ENCODE peak calls at places on chromosomes 7 and 10, in five cellular contexts. Z is GM20000, L is mucosa of descending colon, G is fibroblast of mammary gland, Y is esophagus squamous epithelium. X is an unnamed sample.

GRCh38 chr7:100509213-100509612 is 25.5 kb downstream of the NYAP1 start:
- DNase-seq in L (no peak), G (peak), Z (no peak), Y (no peak), X (no peak)

GRCh38 chr10:26944261-26944882 is 83.6 kb upstream of the ABI1 start:
- DNase-seq in Y (no peak), Z (no peak), L (no peak), G (no peak), X (no peak)

GRCh38 chr7:158395780-158396214 is 191.8 kb downstream of the PTPRN2 start:
- DNase-seq in Z (no peak), Y (no peak), L (peak), G (no peak), X (no peak)

GRCh38 chr7:47609803-47610452 is 28.0 kb upstream of the TNS3 start:
- DNase-seq in Y (no peak), Z (no peak), G (peak), L (no peak), X (no peak)

GRCh38 chr10:22006379-22006884 is 2.9 kb upstream of the DNAJC1 start:
- DNase-seq in Y (no peak), L (no peak), G (no peak), Z (no peak), X (no peak)

GRCh38 chr7:115649429-115649828 is 381.1 kb downstream of the TFEC start:
- DNase-seq in Z (no peak), G (no peak), Y (no peak), L (no peak), X (no peak)

GRCh38 chr10:123886292-123886691 is 5.3 kb downstream of the CPXM2 start:
- DNase-seq in Z (no peak), L (no peak), Y (no peak), G (no peak), X (peak)

GRCh38 chr7:35019801-35020200 is 17.5 kb downstream of the DPY19L1 start:
- DNase-seq in Y (no peak), L (no peak), Z (no peak), G (no peak), X (no peak)

GRCh38 chr7:12028508-12028907 is 182.6 kb upstream of the TMEM106B start:
- DNase-seq in Z (no peak), L (no peak), G (no peak), Y (no peak), X (no peak)

GRCh38 chr7:69256634-69257081 is 341.6 kb upstream of the AUTS2 start:
- DNase-seq in G (no peak), Y (no peak), Z (no peak), L (peak), X (no peak)

GRCh38 chr10:51257511-51258248 is 183.4 kb downstream of the PRKG1 start:
- DNase-seq in G (peak), L (no peak), Y (no peak), Z (no peak), X (no peak)

GRCh38 chr7:404782-405488 is 114.7 kb downstream of the PDGFA start:
- DNase-seq in Z (no peak), G (no peak), L (no peak), Y (no peak), X (peak)

GRCh38 chr10:7610651-7611389 is 55.9 kb downstream of the ITIH5 start:
- DNase-seq in G (peak), L (no peak), Z (no peak), Y (no peak), X (no peak)

GRCh38 chr7:105794741-105795729 is 81.4 kb downstream of the ATXN7L1 start:
- DNase-seq in L (no peak), Z (no peak), G (peak), Y (no peak), X (no peak)

GRCh38 chr10:69864321-69864720 is 62.6 kb downstream of the COL13A1 start:
- DNase-seq in L (no peak), G (peak), Y (no peak), Z (no peak), X (no peak)

GRCh38 chr10:131221632-131222277 is 89.8 kb downstream of the TCERG1L start:
- DNase-seq in Z (no peak), L (no peak), G (no peak), Y (no peak), X (no peak)

GRCh38 chr7:30678805-30679204 is 3.5 kb downstream of the CRHR2 start:
- DNase-seq in Y (no peak), Z (no peak), G (no peak), L (no peak), X (no peak)

GRCh38 chr7:73539709-73540108 is 17.6 kb upstream of the BAZ1B start:
- DNase-seq in Z (no peak), G (no peak), Y (no peak), L (no peak), X (no peak)

GRCh38 chr10:69795242-69795934 is 6.3 kb upstream of the COL13A1 start:
- DNase-seq in Y (no peak), Z (no peak), G (no peak), L (no peak), X (no peak)

GRCh38 chr10:86067436-86068050 is 299.1 kb downstream of the GRID1 start:
- DNase-seq in G (no peak), L (no peak), Y (no peak), Z (no peak), X (no peak)

GRCh38 chr7:114431198-114431597 is 16.6 kb downstream of the FOXP2 start:
- DNase-seq in L (no peak), G (no peak), Z (no peak), Y (no peak), X (no peak)

GRCh38 chr7:1997537-1998076 is 235.1 kb downstream of the MAD1L1 start:
- DNase-seq in L (no peak), Y (no peak), G (no peak), Z (no peak), X (no peak)

GRCh38 chr7:149053386-149053785 is 25.1 kb upstream of the PDIA4 start:
- DNase-seq in G (no peak), L (no peak), Y (no peak), Z (no peak), X (no peak)

GRCh38 chr7:683526-684205 is 42.8 kb upstream of the DNAAF5 start:
- DNase-seq in G (no peak), Z (no peak), L (peak), Y (no peak), X (no peak)

GRCh38 chr7:94052398-94053180 is 48.4 kb upstream of the BET1 start:
- DNase-seq in Y (no peak), G (no peak), Z (no peak), L (no peak), X (no peak)

GRCh38 chr10:11433657-11434056 is 177.8 kb downstream of the USP6NL start:
- DNase-seq in Y (no peak), L (no peak), Z (no peak), G (no peak), X (no peak)

GRCh38 chr10:80472234-80473095 is 18.4 kb downstream of the TSPAN14 start:
- DNase-seq in G (peak), L (no peak), Y (no peak), Z (peak), X (no peak)

GRCh38 chr10:129970404-129971364 is 6.6 kb upstream of the EBF3 start:
- DNase-seq in G (no peak), Y (no peak), Z (peak), L (no peak), X (no peak)

GRCh38 chr7:108140674-108141073 is 10.5 kb upstream of the LAMB4 start:
- DNase-seq in G (no peak), L (no peak), Z (no peak), Y (no peak), X (no peak)

GRCh38 chr7:159108491-159108890 is 36.2 kb downstream of the VIPR2 start:
- DNase-seq in Y (no peak), L (no peak), Z (no peak), G (no peak), X (no peak)

GRCh38 chr7:50264908-50265307 is 39.6 kb upstream of the IKZF1 start:
- DNase-seq in Y (no peak), L (no peak), G (no peak), Z (no peak), X (no peak)

GRCh38 chr10:114538544-114538906 is 119.5 kb downstream of the ABLIM1 start:
- DNase-seq in G (no peak), Z (no peak), L (peak), Y (no peak), X (no peak)

GRCh38 chr7:156515911-156516790 is 124.4 kb upstream of the RNF32 start:
- DNase-seq in L (peak), Z (no peak), G (no peak), Y (no peak), X (no peak)

GRCh38 chr7:31067491-31067890 is 15.4 kb downstream of the ADCYAP1R1 start:
- DNase-seq in Y (no peak), Z (no peak), G (no peak), L (no peak), X (no peak)

GRCh38 chr7:40799-41750 is 151.3 kb upstream of the FAM20C start:
- DNase-seq in Z (no peak), G (no peak), Y (no peak), L (no peak), X (no peak)

GRCh38 chr7:136588216-136588615 is 280.2 kb upstream of the CHRM2 start:
- DNase-seq in G (no peak), Z (no peak), Y (no peak), L (no peak), X (no peak)

GRCh38 chr7:125436220-125436619 is 506.6 kb upstream of the POT1 start:
- DNase-seq in Z (no peak), L (no peak), Y (no peak), G (no peak), X (no peak)

GRCh38 chr7:140559410-140559809 is 80.1 kb upstream of the MKRN1 start:
- DNase-seq in Y (no peak), Z (no peak), L (no peak), G (no peak), X (no peak)

GRCh38 chr10:79140906-79141305 is 72.1 kb downstream of the ZMIZ1 start:
- DNase-seq in Z (no peak), Y (no peak), L (no peak), G (no peak), X (no peak)

DNA sequence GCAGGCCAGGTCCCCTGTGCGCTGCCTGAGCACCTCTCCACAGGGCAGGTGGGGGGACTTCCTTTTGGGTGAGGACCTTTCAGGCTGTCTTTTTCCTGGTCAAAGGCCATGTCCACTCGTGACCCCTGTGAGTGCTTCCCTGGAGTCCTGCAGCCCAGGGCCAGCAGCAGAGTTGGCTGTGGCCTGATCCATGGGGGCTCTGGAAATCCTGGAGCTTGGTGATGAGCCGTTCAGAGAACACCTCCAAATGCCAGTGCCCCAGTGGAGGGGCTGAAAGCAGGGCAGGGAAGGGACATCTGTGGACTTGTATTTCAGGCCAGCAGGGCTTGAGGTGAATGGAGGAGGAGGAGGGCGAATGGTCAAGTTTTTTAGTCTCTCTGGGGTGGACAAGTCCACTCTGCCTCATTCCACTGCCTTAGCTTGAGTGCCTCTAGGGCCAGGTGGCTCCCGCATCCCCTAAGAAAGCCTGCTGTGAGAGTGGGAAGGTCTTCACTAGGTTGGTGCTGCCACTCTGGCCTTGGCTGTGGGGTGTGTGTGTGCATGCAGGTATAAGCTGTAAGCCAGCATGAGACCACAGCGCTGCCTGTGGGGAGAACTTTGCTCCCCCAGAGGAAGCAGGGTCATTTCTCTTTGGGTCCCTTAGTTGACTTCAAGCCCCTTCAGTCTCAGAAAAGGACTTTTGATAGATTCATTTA is 25.3 kb upstream of the PCBD1 start:
- DNase-seq in Z (no peak), L (no peak), G (no peak), Y (no peak), X (no peak)
- TF ChIP-seq CTCF in Z (no peak), L (no peak), G (no peak), Y (no peak), X (no peak)

DNA sequence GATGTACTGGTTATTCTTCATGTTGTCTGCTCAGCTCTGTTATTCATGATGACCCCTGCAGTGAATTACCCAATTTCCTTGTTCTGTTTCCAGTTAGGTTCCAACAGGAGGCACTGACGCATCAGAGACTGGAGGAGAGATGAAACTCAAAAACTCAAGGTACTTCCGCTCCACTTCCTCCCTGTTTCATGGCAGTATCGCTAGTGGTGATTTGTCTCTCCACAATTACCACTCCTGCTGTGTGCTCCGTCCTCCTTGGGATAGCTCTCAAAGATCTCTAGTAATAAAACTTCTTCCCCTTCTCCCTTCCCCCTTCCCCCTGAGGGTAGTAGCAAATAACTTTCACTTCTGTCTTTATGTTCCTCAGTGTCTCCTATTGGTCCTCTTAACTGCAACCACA is 107.4 kb upstream of the ABCB5 start:
- DNase-seq in Z (no peak), L (no peak), Y (no peak), G (no peak), X (no peak)
- TF ChIP-seq CTCF in Z (no peak), L (no peak), Y (no peak), G (no peak), X (no peak)

GRCh38 chr10:18583575-18584270 is 67.7 kb downstream of the NSUN6 start:
- DNase-seq in Y (no peak), Z (no peak), L (no peak), G (peak), X (no peak)
- TF ChIP-seq CTCF in Y (peak), Z (no peak), L (no peak), G (peak), X (peak)

DNA sequence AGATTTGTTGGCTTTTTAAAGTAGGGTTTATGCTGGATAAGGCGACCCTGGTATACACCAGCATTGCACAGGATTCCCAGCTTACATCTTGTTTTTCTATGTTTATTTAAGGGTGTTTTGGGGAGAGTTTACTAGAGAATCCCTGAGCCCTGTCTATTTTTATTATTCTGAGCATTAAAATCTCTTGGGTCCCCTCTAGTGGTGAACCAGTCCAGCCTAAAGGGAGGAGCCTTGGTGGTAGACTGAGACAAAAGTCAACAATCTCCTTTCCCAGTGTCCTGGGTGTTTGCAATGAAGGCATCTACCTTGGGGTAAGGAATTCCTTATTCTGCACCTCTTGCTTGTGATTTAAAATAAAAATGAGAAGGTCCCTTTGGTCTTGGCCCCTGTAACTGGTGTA is 38.2 kb downstream of the ANTXRL start:
- DNase-seq in L (no peak), G (no peak), Z (no peak), Y (no peak), X (no peak)
- TF ChIP-seq CTCF in L (no peak), G (peak), Z (no peak), Y (peak), X (no peak)

GRCh38 chr10:116706281-116706680 is 36.1 kb downstream of the HSPA12A start:
- DNase-seq in G (no peak), L (no peak), Z (no peak), Y (no peak), X (no peak)

GRCh38 chr10:116708877-116709276 is 33.5 kb downstream of the HSPA12A start:
- DNase-seq in G (no peak), Z (no peak), L (no peak), Y (no peak), X (no peak)

GRCh38 chr10:116708386-116708785 is 34.0 kb downstream of the HSPA12A start:
- DNase-seq in G (peak), Y (no peak), L (no peak), Z (no peak), X (no peak)

GRCh38 chr10:116710021-116710420 is 32.3 kb downstream of the HSPA12A start:
- DNase-seq in Y (no peak), Z (no peak), L (no peak), G (no peak), X (no peak)

GRCh38 chr10:116707981-116708380 is 34.4 kb downstream of the HSPA12A start:
- DNase-seq in L (no peak), Z (no peak), Y (no peak), G (no peak), X (no peak)
- TF ChIP-seq CTCF in L (no peak), Z (no peak), Y (no peak), G (no peak), X (no peak)

GRCh38 chr10:126969310-126969709 is 64.1 kb downstream of the DOCK1 start:
- DNase-seq in Z (no peak), G (no peak), L (peak), Y (no peak), X (no peak)
- TF ChIP-seq CTCF in Z (no peak), G (peak), L (no peak), Y (peak), X (no peak)

X was measured in mesothelial cell of epicardium.